ENCODE peak calls at places on chromosomes 3 and 15, in four cellular contexts. W is RPMI8226, Z is NCI-H1092 treated with DMSO at 0.1 percent for 48 hours, O is nephron progenitor cell. T is an unnamed sample.

GRCh38 chr3:192422998-192423349 is 304.4 kb downstream of the FGF12 start:
- DNase-seq in W (no peak), O (no peak), Z (peak; percentile 43), T (peak; percentile 49)

GRCh38 chr3:58025824-58026579 is 17.8 kb downstream of the FLNB start:
- DNase-seq in Z (peak; percentile 87), W (peak; percentile 51), O (no peak), T (peak; percentile 92)

GRCh38 chr15:76335851-76336253 is 721 bp upstream of the ISL2 start:
- DNase-seq in W (peak; percentile 43), Z (no peak), O (peak; percentile 13), T (no peak)

GRCh38 chr3:36603423-36603822 is 160.9 kb downstream of the DCLK3 start:
- DNase-seq in Z (no peak), W (no peak), O (no peak), T (no peak)

GRCh38 chr3:136350132-136350531 is 100.0 kb downstream of the PCCB start:
- DNase-seq in Z (no peak), W (no peak), O (no peak), T (no peak)

GRCh38 chr3:119380697-119381096 is 82.7 kb downstream of the TMEM39A start:
- DNase-seq in W (no peak), O (no peak), Z (peak; percentile 52), T (peak; percentile 31)

GRCh38 chr3:112786881-112787625 is 59.6 kb downstream of the CD200R1L start:
- DNase-seq in W (no peak), O (no peak), Z (no peak), T (no peak)

GRCh38 chr3:79461129-79461792 is 306.5 kb downstream of the ROBO1 start:
- DNase-seq in Z (no peak), O (no peak), W (no peak), T (no peak)

GRCh38 chr3:58288011-58288728 is 17.9 kb upstream of the RPP14 start:
- DNase-seq in Z (no peak), O (no peak), W (peak; percentile 73), T (no peak)

GRCh38 chr3:163916596-163917560 is 1161.4 kb downstream of the SI start:
- DNase-seq in Z (peak; percentile 12), W (peak; percentile 49), O (no peak), T (peak; percentile 37)

GRCh38 chr3:168117853-168118313 is 22.2 kb upstream of the GOLIM4 start:
- DNase-seq in W (no peak), O (no peak), Z (no peak), T (no peak)

GRCh38 chr3:193593666-193594025 is 638 bp downstream of the OPA1 start:
- DNase-seq in Z (peak; percentile 31), O (peak; percentile 12), W (peak; percentile 20), T (peak; percentile 46)

GRCh38 chr3:32685604-32686185 is 707 bp downstream of the CNOT10 start:
- DNase-seq in Z (no peak), W (peak; percentile 47), O (no peak), T (no peak)

GRCh38 chr3:187739561-187740445 is 5.5 kb downstream of the BCL6 start:
- DNase-seq in O (peak; percentile 86), W (peak; percentile 39), Z (peak; percentile 70), T (peak; percentile 64)

GRCh38 chr15:89936051-89936792 is 23.5 kb upstream of the ARPIN start:
- DNase-seq in O (no peak), W (no peak), Z (no peak), T (no peak)

GRCh38 chr15:78315686-78316085 is 16.3 kb upstream of the SKIC8 start:
- DNase-seq in O (no peak), W (peak; percentile 35), Z (peak; percentile 70), T (peak; percentile 55)

GRCh38 chr3:39191103-39191502 is 1.3 kb downstream of the XIRP1 start:
- DNase-seq in Z (no peak), W (peak; percentile 86), O (no peak), T (no peak)

GRCh38 chr15:28901987-28902745 is 16.4 kb downstream of the APBA2 start:
- DNase-seq in O (no peak), W (peak; percentile 19), Z (no peak), T (no peak)

GRCh38 chr3:24141548-24141947 is 196.5 kb downstream of the NR1D2 start:
- DNase-seq in O (no peak), W (no peak), Z (no peak), T (no peak)

GRCh38 chr15:78841891-78842290 is 30.6 kb upstream of the ADAMTS7 start:
- DNase-seq in Z (no peak), W (no peak), O (no peak), T (no peak)

GRCh38 chr15:83846847-83847246 is 192.9 kb downstream of the ADAMTSL3 start:
- DNase-seq in O (no peak), W (no peak), Z (no peak), T (no peak)

GRCh38 chr15:75902129-75902557 is 1.5 kb upstream of the FBXO22 start:
- DNase-seq in Z (no peak), W (no peak), O (no peak), T (peak; percentile 97)

GRCh38 chr15:52255935-52256334 is 39.7 kb downstream of the MYO5C start:
- DNase-seq in Z (no peak), O (no peak), W (no peak), T (no peak)

GRCh38 chr3:18679226-18679625 is 254.1 kb upstream of the SATB1 start:
- DNase-seq in W (no peak), O (no peak), Z (no peak), T (no peak)

GRCh38 chr3:45689787-45690145 is 570 bp downstream of the SACM1L start:
- DNase-seq in W (no peak), O (no peak), Z (no peak), T (peak; percentile 8)

GRCh38 chr3:50248387-50248786 is 12.4 kb downstream of the GNAI2 start:
- DNase-seq in W (no peak), O (no peak), Z (no peak), T (no peak)

GRCh38 chr3:101850327-101851048 is 1.2 kb downstream of the NFKBIZ start:
- DNase-seq in W (peak; percentile 51), O (no peak), Z (no peak), T (no peak)

GRCh38 chr3:141553055-141553454 is 66.2 kb downstream of the RASA2 start:
- DNase-seq in Z (no peak), W (no peak), O (no peak), T (no peak)

GRCh38 chr15:98177950-98178848 is 217.7 kb downstream of the ARRDC4 start:
- DNase-seq in W (peak; percentile 75), Z (peak; percentile 13), O (peak; percentile 59), T (peak; percentile 52)

GRCh38 chr3:183513046-183513706 is 42.3 kb downstream of the KLHL6 start:
- DNase-seq in Z (no peak), O (no peak), W (no peak), T (no peak)

GRCh38 chr3:183392166-183393034 is 36.0 kb downstream of the MCF2L2 start:
- DNase-seq in W (no peak), Z (no peak), O (no peak), T (no peak)

GRCh38 chr15:48975713-48976419 is 12.1 kb upstream of the SHC4 start:
- DNase-seq in Z (peak; percentile 73), W (peak; percentile 91), O (peak; percentile 88), T (peak; percentile 82)

GRCh38 chr3:160660899-160661298 is 16.1 kb upstream of the ARL14 start:
- DNase-seq in W (no peak), O (no peak), Z (no peak), T (no peak)